ENCODE peak calls at places on chromosomes 16 and 17, in ten cellular contexts. R is kidney, B is neural progenitor cell, N is left lung, O is choroid plexus epithelial cell, A is uterus, E is hepatocyte, V is PC-3, C is A549, I is thoracic aorta. J is an unnamed sample.

GRCh38 chr17:48614904-48615211 is 234 bp downstream of the HOXB8 start:
- DNase-seq in I (no peak), A (no peak), O (no peak), V (no peak), B (no peak), N (no peak), R (no peak), E (no peak), C (peak), J (no peak)

GRCh38 chr17:77124192-77124908 is 16.4 kb upstream of the SEC14L1 start:
- DNase-seq in I (no peak), B (no peak), E (no peak), C (peak), O (peak), V (peak), R (no peak), A (no peak), N (no peak), J (no peak)

GRCh38 chr16:29745853-29746345 is at the start of gene C16orf54:
- DNase-seq in V (no peak), N (peak), B (no peak), I (no peak), A (peak), R (peak), O (no peak), C (no peak), E (no peak), J (no peak)

GRCh38 chr17:20063665-20064648 is 54.8 kb downstream of the SPECC1 start:
- DNase-seq in R (peak), C (peak), E (peak), A (peak), N (no peak), I (peak), V (peak), O (peak), B (no peak), J (peak)

GRCh38 chr16:87570938-87571867 is 31.1 kb upstream of the JPH3 start:
- DNase-seq in N (peak), V (peak), C (peak), R (peak), E (peak), B (peak), A (no peak), O (peak), I (peak), J (no peak)

GRCh38 chr17:62780273-62780672 is 27.8 kb downstream of the MARCHF10 start:
- DNase-seq in B (no peak), O (no peak), N (peak), R (peak), I (peak), V (peak), E (no peak), A (no peak), C (no peak), J (no peak)

GRCh38 chr17:51397361-51398127 is 137.2 kb downstream of the UTP18 start:
- DNase-seq in V (peak), I (no peak), O (peak), E (peak), R (no peak), A (no peak), C (peak), N (no peak), B (no peak), J (peak)

GRCh38 chr16:73510852-73511251 is 462.9 kb upstream of the ZFHX3 start:
- DNase-seq in O (no peak), R (no peak), I (no peak), V (no peak), E (no peak), C (no peak), B (no peak), N (no peak), A (no peak), J (no peak)

GRCh38 chr16:760065-760464 is 469 bp upstream of the MSLN start:
- DNase-seq in N (peak), E (no peak), O (no peak), C (no peak), R (peak), I (no peak), A (no peak), V (no peak), B (no peak), J (no peak)

DNA sequence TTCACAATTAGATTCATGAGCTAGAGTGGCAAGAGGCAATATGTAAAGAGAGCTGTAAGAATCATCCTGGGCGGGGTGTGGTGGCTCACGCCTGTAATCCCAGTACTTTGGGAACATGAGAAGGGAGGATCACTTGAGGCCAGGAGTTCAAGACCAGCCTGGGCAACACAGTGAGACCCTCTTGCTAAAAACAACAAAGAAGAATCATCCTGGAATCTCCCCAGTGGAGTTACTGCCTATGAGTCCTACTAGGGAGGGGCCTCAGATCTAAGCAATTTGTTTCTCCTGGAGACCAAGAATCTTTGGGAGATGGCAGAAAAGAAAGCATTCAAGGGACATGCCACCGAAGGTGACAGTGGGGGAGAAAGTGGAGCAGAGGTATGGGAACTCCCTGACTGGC is 119.1 kb downstream of the HIC1 start:
- DNase-seq in V (no peak), I (no peak), B (no peak), O (peak), A (peak), R (no peak), N (no peak), E (no peak), C (no peak), J (no peak)
- H3K4me3 ChIP-seq in V (no peak), I (no peak), B (no peak), O (no peak), A (no peak), R (peak), N (no peak), E (no peak), C (no peak), J (no peak)

GRCh38 chr17:45226620-45227019 is 4.9 kb downstream of the FMNL1 start:
- DNase-seq in I (no peak), E (no peak), A (no peak), C (no peak), B (no peak), N (no peak), V (no peak), O (no peak), R (no peak), J (no peak)
- H3K4me3 ChIP-seq in I (peak), E (no peak), A (no peak), C (peak), B (no peak), N (no peak), V (no peak), O (no peak), R (no peak), J (no peak)

DNA sequence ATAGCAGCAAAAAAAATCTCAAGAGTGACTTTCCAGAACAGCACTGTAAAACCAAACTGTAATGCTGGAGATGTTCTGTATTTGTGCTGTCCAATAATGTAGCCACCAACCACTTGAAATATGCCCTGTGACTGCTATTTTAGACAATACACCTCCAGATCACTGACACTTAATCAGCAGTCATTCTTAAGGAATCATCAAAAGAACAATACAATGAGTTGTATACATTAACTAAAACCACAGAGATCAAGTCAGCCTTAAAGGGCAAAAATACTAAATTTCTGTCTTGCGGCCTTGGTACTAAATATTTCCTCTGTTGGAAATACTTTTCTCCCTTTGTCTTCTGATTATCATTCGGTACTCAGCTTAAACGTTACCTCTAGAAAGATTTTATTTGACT is 33.6 kb upstream of the ANKFY1 start:
- DNase-seq in O (peak), V (no peak), I (no peak), E (no peak), C (no peak), R (no peak), A (no peak), B (no peak), N (no peak), J (no peak)
- H3K4me3 ChIP-seq in O (no peak), V (no peak), I (no peak), E (no peak), C (no peak), R (no peak), A (no peak), B (no peak), N (no peak), J (no peak)

DNA sequence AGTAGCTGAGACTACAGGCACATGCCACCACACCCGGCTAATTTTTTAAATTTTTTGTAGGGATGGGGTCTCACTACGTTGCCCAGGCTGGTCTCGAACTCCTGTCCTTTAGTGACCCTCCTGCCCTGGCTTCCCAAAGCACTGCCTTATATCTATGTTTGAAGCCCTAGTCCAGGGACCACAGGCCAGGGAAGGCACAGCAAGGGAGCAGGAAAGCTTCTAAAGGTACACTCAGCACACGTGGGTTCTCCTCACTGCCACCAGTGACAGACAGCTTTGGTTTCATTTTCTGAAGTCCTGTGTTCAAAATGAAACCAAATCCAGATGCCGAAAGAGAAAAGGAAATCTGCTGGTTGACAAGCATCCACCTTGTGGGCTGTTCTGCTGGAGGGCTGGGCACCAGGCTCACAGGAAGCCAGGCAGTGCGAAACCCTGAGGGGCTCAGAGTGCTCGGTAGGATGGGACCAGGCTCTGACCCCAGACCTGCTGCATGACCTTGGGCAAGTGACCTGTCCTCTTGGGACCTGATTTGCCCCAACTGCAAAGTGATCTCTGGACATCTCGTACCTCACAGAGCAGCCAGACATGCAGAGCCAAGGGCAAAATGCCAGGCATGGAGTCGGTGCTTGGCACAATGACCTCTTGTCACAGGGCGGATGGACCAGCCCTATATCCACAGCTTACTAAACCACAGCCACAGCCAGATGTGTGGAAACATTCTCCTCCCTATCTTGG is 2.7 kb upstream of the SOCS1 start:
- DNase-seq in A (peak), B (no peak), O (peak), R (peak), E (no peak), V (no peak), I (no peak), C (no peak), N (no peak), J (no peak)
- H3K4me3 ChIP-seq in A (no peak), B (no peak), O (no peak), R (peak), E (no peak), V (no peak), I (peak), C (no peak), N (no peak), J (no peak)

DNA sequence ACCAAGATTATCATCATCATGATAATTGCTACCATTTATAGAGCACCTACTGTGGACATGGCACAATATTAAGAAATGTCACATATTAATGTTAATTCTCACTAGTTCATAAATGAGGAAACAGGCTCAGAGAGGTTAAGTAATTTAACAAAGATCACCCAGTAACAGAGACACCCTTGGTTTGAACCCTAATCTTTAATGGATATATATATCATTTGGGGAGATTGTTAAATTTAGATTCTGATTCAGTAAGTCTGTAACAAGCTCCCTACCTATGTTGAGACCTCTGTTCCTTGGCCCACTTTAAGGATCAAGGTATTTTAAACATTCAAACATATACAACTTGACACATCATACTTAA is 804 bp upstream of the TMEM100 start:
- DNase-seq in I (no peak), O (no peak), C (no peak), B (no peak), V (no peak), R (no peak), E (no peak), A (no peak), N (no peak), J (no peak)
- H3K4me3 ChIP-seq in I (no peak), O (no peak), C (no peak), B (no peak), V (no peak), R (no peak), E (no peak), A (no peak), N (peak), J (no peak)

GRCh38 chr16:9049241-9049640 is 42.2 kb upstream of the HAPSTR1 start:
- DNase-seq in C (no peak), B (no peak), R (no peak), N (no peak), E (no peak), A (no peak), I (no peak), O (peak), V (peak), J (no peak)

GRCh38 chr16:9047689-9048301 is 43.6 kb upstream of the HAPSTR1 start:
- DNase-seq in I (peak), V (peak), A (peak), B (peak), C (peak), O (peak), R (peak), N (peak), E (peak), J (peak)

GRCh38 chr16:9050102-9050830 is 41.2 kb upstream of the HAPSTR1 start:
- DNase-seq in O (peak), R (no peak), B (peak), N (no peak), V (peak), E (no peak), I (no peak), A (no peak), C (peak), J (no peak)

GRCh38 chr16:9046667-9047055 is 44.8 kb upstream of the HAPSTR1 start:
- DNase-seq in N (no peak), C (no peak), I (no peak), R (no peak), A (no peak), V (no peak), O (no peak), E (no peak), B (no peak), J (no peak)

DNA sequence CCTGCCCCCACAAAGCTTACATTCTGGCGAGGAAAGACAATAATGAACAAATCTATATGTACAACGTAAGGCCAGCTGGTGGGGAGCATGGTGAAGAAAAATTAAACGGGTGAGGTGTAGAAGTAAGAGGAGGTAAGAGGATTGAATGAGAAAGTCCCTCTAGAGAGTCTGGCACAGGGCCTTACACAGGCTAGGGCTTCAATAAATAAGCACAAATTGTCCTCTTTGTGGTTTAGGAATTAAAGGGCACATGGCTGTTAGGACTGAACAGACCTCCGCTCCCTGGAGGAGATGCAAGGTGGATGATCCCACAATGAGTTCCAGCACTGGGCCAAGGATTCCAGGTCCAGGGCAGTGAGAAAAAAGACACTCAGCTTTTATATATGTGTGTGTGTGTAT is 43.1 kb upstream of the HAPSTR1 start:
- DNase-seq in O (peak), R (no peak), B (no peak), I (no peak), V (peak), C (no peak), N (no peak), E (no peak), A (no peak), J (no peak)
- H3K4me3 ChIP-seq in O (no peak), R (no peak), B (no peak), I (peak), V (peak), C (no peak), N (no peak), E (no peak), A (no peak), J (no peak)

GRCh38 chr17:40348136-40348504 is 16.4 kb downstream of the GJD3 start:
- DNase-seq in B (no peak), V (no peak), E (no peak), A (no peak), N (no peak), O (no peak), I (no peak), C (no peak), R (no peak), J (no peak)
- H3K4me3 ChIP-seq in B (no peak), V (no peak), E (no peak), A (no peak), N (no peak), O (no peak), I (peak), C (no peak), R (peak), J (no peak)

GRCh38 chr16:2829501-2830354 is at the start of gene ZG16B:
- DNase-seq in I (no peak), V (peak), E (no peak), B (no peak), C (no peak), A (no peak), N (peak), O (peak), R (no peak), J (no peak)
- H3K4me3 ChIP-seq in I (no peak), V (no peak), E (no peak), B (no peak), C (no peak), A (no peak), N (no peak), O (no peak), R (no peak), J (no peak)

GRCh38 chr17:38467491-38467890 is 39.2 kb downstream of the ARHGAP23 start:
- DNase-seq in I (no peak), A (no peak), B (no peak), R (no peak), C (no peak), O (no peak), E (no peak), V (no peak), N (no peak), J (no peak)

GRCh38 chr17:38464251-38464722 is 36.0 kb downstream of the ARHGAP23 start:
- DNase-seq in I (peak), O (no peak), C (peak), V (no peak), B (no peak), N (no peak), R (peak), A (peak), E (no peak), J (no peak)

GRCh38 chr17:38465420-38466345 is 37.4 kb downstream of the ARHGAP23 start:
- DNase-seq in R (peak), C (peak), N (no peak), A (peak), O (no peak), I (peak), V (no peak), B (no peak), E (no peak), J (peak)

GRCh38 chr17:38464723-38465419 is 36.6 kb downstream of the ARHGAP23 start:
- DNase-seq in I (no peak), E (peak), B (peak), O (peak), A (peak), N (peak), C (peak), R (peak), V (no peak), J (peak)

GRCh38 chr17:38466346-38467315 is 38.4 kb downstream of the ARHGAP23 start:
- DNase-seq in E (no peak), R (peak), C (no peak), I (no peak), B (no peak), N (no peak), V (no peak), O (no peak), A (no peak), J (no peak)
- H3K4me3 ChIP-seq in E (no peak), R (no peak), C (no peak), I (peak), B (no peak), N (no peak), V (no peak), O (no peak), A (peak), J (peak)